ENCODE peak calls at places on chromosome 6, in five cellular contexts. P is ovary, E is GDM1, T is cardiac muscle cell, H is GM10248. G is an unnamed sample.

GRCh38 chr6:32133786-32134185 is 3.7 kb upstream of the FKBPL start:
- DNase-seq in P (no peak), E (no peak), T (no peak), H (no peak), G (no peak)

GRCh38 chr6:149323353-149323752 is 5.8 kb downstream of the TAB2 start:
- DNase-seq in P (no peak), E (no peak), T (no peak), H (no peak), G (no peak)

GRCh38 chr6:3561745-3562144 is 104.9 kb upstream of the SLC22A23 start:
- DNase-seq in P (no peak), E (no peak), T (peak), H (no peak), G (no peak)

GRCh38 chr6:48765352-48765961 is 654.5 kb upstream of the PTCHD4 start:
- DNase-seq in P (no peak), E (no peak), T (peak), H (peak), G (peak)

GRCh38 chr6:154558513-154558912 is 48.0 kb upstream of the CNKSR3 start:
- DNase-seq in P (no peak), E (no peak), T (no peak), H (no peak), G (no peak)

GRCh38 chr6:3209114-3210023 is 18.1 kb downstream of the TUBB2B start:
- DNase-seq in P (no peak), E (no peak), T (peak), H (peak), G (no peak)

GRCh38 chr6:113995632-113996031 is 24.7 kb upstream of the HDAC2 start:
- DNase-seq in P (no peak), E (no peak), T (peak), H (no peak), G (no peak)

GRCh38 chr6:9532621-9533557 is 882.0 kb downstream of the TFAP2A start:
- DNase-seq in P (no peak), E (no peak), T (no peak), H (no peak), G (no peak)

GRCh38 chr6:112906737-112907136 is 559.6 kb downstream of the RFPL4B start:
- DNase-seq in P (no peak), E (no peak), T (peak), H (no peak), G (no peak)

GRCh38 chr6:143708889-143709288 is 31.1 kb downstream of the PHACTR2 start:
- DNase-seq in P (no peak), E (no peak), T (no peak), H (no peak), G (no peak)

GRCh38 chr6:31086788-31087440 is 25.5 kb downstream of the C6orf15 start:
- DNase-seq in P (no peak), E (no peak), T (no peak), H (no peak), G (no peak)

GRCh38 chr6:104705095-104705707 is 154.5 kb downstream of the HACE1 start:
- DNase-seq in P (no peak), E (peak), T (no peak), H (no peak), G (peak)

GRCh38 chr6:45982280-45983036 is 33.2 kb downstream of the CLIC5 start:
- DNase-seq in P (no peak), E (no peak), T (no peak), H (no peak), G (no peak)

GRCh38 chr6:34674268-34674639 is 22.3 kb downstream of the ILRUN start:
- DNase-seq in P (no peak), E (no peak), T (no peak), H (no peak), G (no peak)

GRCh38 chr6:161021978-161022743 is 30.6 kb downstream of the MAP3K4 start:
- DNase-seq in P (no peak), E (no peak), T (no peak), H (no peak), G (no peak)

GRCh38 chr6:124487778-124488431 is 474.3 kb upstream of the RNF217 start:
- DNase-seq in P (no peak), E (no peak), T (no peak), H (no peak), G (no peak)

GRCh38 chr6:77764364-77764763 is 111.5 kb downstream of the MEI4 start:
- DNase-seq in P (no peak), E (no peak), T (no peak), H (no peak), G (no peak)

GRCh38 chr6:74597266-74597665 is 608.6 kb downstream of the COL12A1 start:
- DNase-seq in P (no peak), E (no peak), T (no peak), H (no peak), G (no peak)

GRCh38 chr6:38525888-38526287 is 113.8 kb downstream of the BTBD9 start:
- DNase-seq in P (no peak), E (no peak), T (no peak), H (no peak), G (no peak)

GRCh38 chr6:20211037-20211940 is 980 bp downstream of the MBOAT1 start:
- DNase-seq in P (no peak), E (no peak), T (no peak), H (peak), G (peak)

GRCh38 chr6:56663344-56663743 is 20.7 kb upstream of the DST start:
- DNase-seq in P (no peak), E (no peak), T (no peak), H (no peak), G (no peak)

GRCh38 chr6:151291145-151292055 is 51.6 kb downstream of the AKAP12 start:
- DNase-seq in P (peak), E (no peak), T (peak), H (no peak), G (no peak)

GRCh38 chr6:39884696-39885095 is 49.6 kb downstream of the MOCS1 start:
- DNase-seq in P (no peak), E (no peak), T (no peak), H (no peak), G (no peak)

GRCh38 chr6:39088331-39088730 is 26.7 kb downstream of the SAYSD1 start:
- DNase-seq in P (no peak), E (no peak), T (peak), H (no peak), G (peak)

GRCh38 chr6:123945386-123945785 is 141.7 kb downstream of the NKAIN2 start:
- DNase-seq in P (no peak), E (no peak), T (no peak), H (no peak), G (no peak)

GRCh38 chr6:43138267-43138666 is 32.8 kb upstream of the SRF start:
- DNase-seq in P (no peak), E (no peak), T (no peak), H (no peak), G (no peak)

GRCh38 chr6:157184202-157185015 is 138.9 kb downstream of the TMEM242 start:
- DNase-seq in P (peak), E (no peak), T (peak), H (peak), G (peak)

G was measured in KBM-7.